ENCODE peak calls at places on chromosome 15, in nine cellular contexts. One of them, this sample, is unnamed. For H3K4me1, the result is how much of the 10 kb centered on the place peaks cover.

GRCh38 chr15:101313041-101313761 is 18.2 kb upstream of the SNRPA1 start:
- DNase-seq in heart right ventricle: no peak
- DNase-seq in lower lobe of right lung: no peak
- DNase-seq in A549: no peak
- DNase-seq in adrenal gland: no peak
- DNase-seq in body of pancreas: no peak
- DNase-seq in GM23338: no peak
- DNase-seq in GM23248: no peak
- DNase-seq in right lobe of liver: peak
- DNase-seq in this sample: no peak

GRCh38 chr15:74443100-74443909 is 9.5 kb upstream of the SEMA7A start:
- DNase-seq in heart right ventricle: no peak
- DNase-seq in lower lobe of right lung: no peak
- DNase-seq in A549: no peak
- DNase-seq in adrenal gland: peak
- DNase-seq in body of pancreas: no peak
- DNase-seq in GM23338: no peak
- DNase-seq in GM23248: peak
- DNase-seq in right lobe of liver: no peak
- DNase-seq in this sample: no peak

GRCh38 chr15:25863067-25863967 is at the start of gene ATP10A:
- DNase-seq in heart right ventricle: peak
- DNase-seq in lower lobe of right lung: peak
- DNase-seq in A549: no peak
- DNase-seq in adrenal gland: no peak
- DNase-seq in body of pancreas: no peak
- DNase-seq in GM23338: peak
- DNase-seq in GM23248: peak
- DNase-seq in right lobe of liver: no peak
- DNase-seq in this sample: peak

GRCh38 chr15:85164841-85165466 is 183.3 kb downstream of the PDE8A start:
- DNase-seq in heart right ventricle: no peak
- DNase-seq in lower lobe of right lung: no peak
- DNase-seq in A549: no peak
- DNase-seq in adrenal gland: no peak
- DNase-seq in body of pancreas: no peak
- DNase-seq in GM23338: peak
- DNase-seq in GM23248: no peak
- DNase-seq in right lobe of liver: no peak
- DNase-seq in this sample: no peak

GRCh38 chr15:45254405-45255293 is 2.6 kb downstream of the SLC28A2 start:
- DNase-seq in heart right ventricle: no peak
- DNase-seq in lower lobe of right lung: no peak
- DNase-seq in A549: no peak
- DNase-seq in adrenal gland: no peak
- DNase-seq in body of pancreas: peak
- DNase-seq in GM23338: no peak
- DNase-seq in GM23248: peak
- DNase-seq in right lobe of liver: no peak
- DNase-seq in this sample: no peak

GRCh38 chr15:58551764-58552504 is 120.1 kb downstream of the LIPC start:
- DNase-seq in heart right ventricle: no peak
- DNase-seq in lower lobe of right lung: no peak
- DNase-seq in A549: no peak
- DNase-seq in adrenal gland: peak
- DNase-seq in body of pancreas: no peak
- DNase-seq in GM23338: peak
- DNase-seq in GM23248: peak
- DNase-seq in right lobe of liver: no peak
- DNase-seq in this sample: no peak

GRCh38 chr15:101543026-101543390 is 53.5 kb upstream of the PCSK6 start:
- DNase-seq in heart right ventricle: no peak
- DNase-seq in lower lobe of right lung: no peak
- DNase-seq in A549: no peak
- DNase-seq in adrenal gland: no peak
- DNase-seq in body of pancreas: no peak
- DNase-seq in GM23338: no peak
- DNase-seq in GM23248: no peak
- DNase-seq in right lobe of liver: no peak
- DNase-seq in this sample: no peak

GRCh38 chr15:38041576-38041975 is 107.1 kb downstream of the TMCO5A start:
- DNase-seq in heart right ventricle: no peak
- DNase-seq in lower lobe of right lung: no peak
- DNase-seq in A549: no peak
- DNase-seq in adrenal gland: no peak
- DNase-seq in body of pancreas: no peak
- DNase-seq in GM23338: no peak
- DNase-seq in GM23248: peak
- DNase-seq in right lobe of liver: no peak
- DNase-seq in this sample: no peak

GRCh38 chr15:77017761-77018720 is 23.1 kb downstream of the PSTPIP1 start:
- DNase-seq in heart right ventricle: no peak
- DNase-seq in lower lobe of right lung: no peak
- DNase-seq in A549: no peak
- DNase-seq in adrenal gland: no peak
- DNase-seq in body of pancreas: no peak
- DNase-seq in GM23338: no peak
- DNase-seq in GM23248: no peak
- DNase-seq in right lobe of liver: peak
- DNase-seq in this sample: no peak
- H3K4me1 ChIP-seq in heart right ventricle: under half
- H3K4me1 ChIP-seq in lower lobe of right lung: under half
- H3K4me1 ChIP-seq in A549: under half
- H3K4me1 ChIP-seq in adrenal gland: under half
- H3K4me1 ChIP-seq in body of pancreas: under half
- H3K4me1 ChIP-seq in GM23338: under half
- H3K4me1 ChIP-seq in GM23248: under half
- H3K4me1 ChIP-seq in right lobe of liver: under half
- H3K4me1 ChIP-seq in this sample: half or more

DNA sequence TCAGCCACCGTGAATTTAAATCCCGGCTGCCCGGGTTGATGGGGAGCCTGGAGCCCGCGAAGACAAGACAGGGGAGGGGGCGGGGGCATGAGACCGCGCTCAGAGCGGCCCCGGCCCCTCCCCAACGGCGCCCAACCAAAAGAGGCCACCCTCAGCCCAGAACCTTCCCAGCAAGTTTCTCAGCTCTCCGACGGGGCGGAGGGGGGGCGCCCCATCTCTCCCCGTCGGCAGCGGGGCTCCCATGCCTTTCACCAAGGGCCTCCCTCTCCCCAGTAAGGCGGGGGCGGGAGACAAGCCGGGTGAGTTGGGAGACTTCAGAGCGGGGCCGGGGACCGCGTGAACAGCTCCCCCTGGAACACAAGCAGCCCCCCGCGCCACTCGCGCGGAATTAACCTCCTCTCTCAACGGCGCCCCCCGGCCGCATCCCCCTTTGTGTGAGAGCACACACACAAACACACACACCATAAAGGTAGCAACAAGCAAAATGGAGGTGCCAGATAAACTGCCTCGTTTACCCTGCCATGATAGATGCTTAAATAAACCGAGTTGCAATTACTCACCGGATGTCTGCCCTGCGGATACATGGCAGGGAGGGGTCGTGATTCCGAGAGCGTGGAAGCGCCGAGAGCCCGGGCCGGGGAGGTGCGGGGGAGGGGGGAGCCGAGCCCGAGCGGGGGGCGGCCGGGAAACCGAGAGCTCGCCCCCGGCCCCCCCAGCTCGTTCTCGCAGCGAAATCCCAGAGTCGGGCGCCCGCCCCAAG is 1.3 kb downstream of the TLE3 start:
- DNase-seq in heart right ventricle: peak
- DNase-seq in lower lobe of right lung: peak
- DNase-seq in A549: peak
- DNase-seq in adrenal gland: peak
- DNase-seq in body of pancreas: peak
- DNase-seq in GM23338: no peak
- DNase-seq in GM23248: peak
- DNase-seq in right lobe of liver: peak
- DNase-seq in this sample: no peak
- H3K27ac ChIP-seq in heart right ventricle: peak
- H3K27ac ChIP-seq in lower lobe of right lung: peak
- H3K27ac ChIP-seq in A549: peak
- H3K27ac ChIP-seq in adrenal gland: peak
- H3K27ac ChIP-seq in body of pancreas: peak
- H3K27ac ChIP-seq in GM23338: peak
- H3K27ac ChIP-seq in GM23248: peak
- H3K27ac ChIP-seq in right lobe of liver: peak
- H3K27ac ChIP-seq in this sample: peak

GRCh38 chr15:55740479-55740878 is 2.5 kb downstream of the PRTG start:
- DNase-seq in heart right ventricle: no peak
- DNase-seq in lower lobe of right lung: no peak
- DNase-seq in A549: no peak
- DNase-seq in adrenal gland: no peak
- DNase-seq in body of pancreas: no peak
- DNase-seq in GM23338: no peak
- DNase-seq in GM23248: no peak
- DNase-seq in right lobe of liver: no peak
- DNase-seq in this sample: no peak

GRCh38 chr15:55740981-55741591 is 1.9 kb downstream of the PRTG start:
- DNase-seq in heart right ventricle: no peak
- DNase-seq in lower lobe of right lung: no peak
- DNase-seq in A549: no peak
- DNase-seq in adrenal gland: no peak
- DNase-seq in body of pancreas: no peak
- DNase-seq in GM23338: no peak
- DNase-seq in GM23248: no peak
- DNase-seq in right lobe of liver: no peak
- DNase-seq in this sample: no peak

GRCh38 chr15:55738715-55739114 is 4.2 kb downstream of the PRTG start:
- DNase-seq in heart right ventricle: no peak
- DNase-seq in lower lobe of right lung: no peak
- DNase-seq in A549: no peak
- DNase-seq in adrenal gland: no peak
- DNase-seq in body of pancreas: no peak
- DNase-seq in GM23338: no peak
- DNase-seq in GM23248: no peak
- DNase-seq in right lobe of liver: no peak
- DNase-seq in this sample: no peak

GRCh38 chr15:55741592-55742497 is 1.1 kb downstream of the PRTG start:
- DNase-seq in heart right ventricle: no peak
- DNase-seq in lower lobe of right lung: no peak
- DNase-seq in A549: peak
- DNase-seq in adrenal gland: peak
- DNase-seq in body of pancreas: peak
- DNase-seq in GM23338: peak
- DNase-seq in GM23248: no peak
- DNase-seq in right lobe of liver: no peak
- DNase-seq in this sample: peak

DNA sequence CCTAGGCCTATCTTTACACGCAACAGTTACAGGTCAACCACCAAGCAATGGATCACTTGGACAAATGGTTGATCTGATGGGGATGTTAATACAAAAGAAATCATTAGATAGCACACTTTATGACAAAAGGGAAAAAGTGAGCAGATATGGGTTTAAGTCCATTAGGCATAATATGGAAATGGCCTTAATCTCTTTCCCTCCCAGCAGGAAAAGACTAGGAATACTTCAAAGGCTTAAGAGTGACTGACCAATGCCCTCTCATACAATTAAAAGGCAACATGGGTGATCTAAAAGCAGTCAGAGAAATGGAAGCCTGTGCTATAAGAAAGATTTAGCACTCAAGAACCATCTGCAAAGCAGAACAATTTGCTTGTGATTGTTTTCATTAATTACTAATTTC is 3.3 kb downstream of the PRTG start:
- DNase-seq in heart right ventricle: no peak
- DNase-seq in lower lobe of right lung: no peak
- DNase-seq in A549: no peak
- DNase-seq in adrenal gland: no peak
- DNase-seq in body of pancreas: no peak
- DNase-seq in GM23338: no peak
- DNase-seq in GM23248: no peak
- DNase-seq in right lobe of liver: no peak
- DNase-seq in this sample: no peak
- H3K4me3 ChIP-seq in heart right ventricle: no peak
- H3K4me3 ChIP-seq in lower lobe of right lung: no peak
- H3K4me3 ChIP-seq in A549: no peak
- H3K4me3 ChIP-seq in adrenal gland: no peak
- H3K4me3 ChIP-seq in body of pancreas: no peak
- H3K4me3 ChIP-seq in GM23338: no peak
- H3K4me3 ChIP-seq in GM23248: no peak
- H3K4me3 ChIP-seq in right lobe of liver: no peak
- H3K4me3 ChIP-seq in this sample: no peak

GRCh38 chr15:31276596-31277298 is 49.9 kb upstream of the KLF13 start:
- DNase-seq in heart right ventricle: no peak
- DNase-seq in lower lobe of right lung: no peak
- DNase-seq in A549: no peak
- DNase-seq in adrenal gland: peak
- DNase-seq in body of pancreas: no peak
- DNase-seq in GM23338: no peak
- DNase-seq in GM23248: no peak
- DNase-seq in right lobe of liver: no peak
- DNase-seq in this sample: no peak

GRCh38 chr15:31274496-31275330 is 51.9 kb upstream of the KLF13 start:
- DNase-seq in heart right ventricle: no peak
- DNase-seq in lower lobe of right lung: no peak
- DNase-seq in A549: no peak
- DNase-seq in adrenal gland: peak
- DNase-seq in body of pancreas: no peak
- DNase-seq in GM23338: no peak
- DNase-seq in GM23248: no peak
- DNase-seq in right lobe of liver: no peak
- DNase-seq in this sample: peak

GRCh38 chr15:31277335-31278055 is 49.1 kb upstream of the KLF13 start:
- DNase-seq in heart right ventricle: no peak
- DNase-seq in lower lobe of right lung: no peak
- DNase-seq in A549: no peak
- DNase-seq in adrenal gland: peak
- DNase-seq in body of pancreas: no peak
- DNase-seq in GM23338: no peak
- DNase-seq in GM23248: no peak
- DNase-seq in right lobe of liver: no peak
- DNase-seq in this sample: peak

GRCh38 chr15:31273258-31273941 is 53.2 kb upstream of the KLF13 start:
- DNase-seq in heart right ventricle: no peak
- DNase-seq in lower lobe of right lung: peak
- DNase-seq in A549: no peak
- DNase-seq in adrenal gland: peak
- DNase-seq in body of pancreas: no peak
- DNase-seq in GM23338: no peak
- DNase-seq in GM23248: no peak
- DNase-seq in right lobe of liver: no peak
- DNase-seq in this sample: peak

DNA sequence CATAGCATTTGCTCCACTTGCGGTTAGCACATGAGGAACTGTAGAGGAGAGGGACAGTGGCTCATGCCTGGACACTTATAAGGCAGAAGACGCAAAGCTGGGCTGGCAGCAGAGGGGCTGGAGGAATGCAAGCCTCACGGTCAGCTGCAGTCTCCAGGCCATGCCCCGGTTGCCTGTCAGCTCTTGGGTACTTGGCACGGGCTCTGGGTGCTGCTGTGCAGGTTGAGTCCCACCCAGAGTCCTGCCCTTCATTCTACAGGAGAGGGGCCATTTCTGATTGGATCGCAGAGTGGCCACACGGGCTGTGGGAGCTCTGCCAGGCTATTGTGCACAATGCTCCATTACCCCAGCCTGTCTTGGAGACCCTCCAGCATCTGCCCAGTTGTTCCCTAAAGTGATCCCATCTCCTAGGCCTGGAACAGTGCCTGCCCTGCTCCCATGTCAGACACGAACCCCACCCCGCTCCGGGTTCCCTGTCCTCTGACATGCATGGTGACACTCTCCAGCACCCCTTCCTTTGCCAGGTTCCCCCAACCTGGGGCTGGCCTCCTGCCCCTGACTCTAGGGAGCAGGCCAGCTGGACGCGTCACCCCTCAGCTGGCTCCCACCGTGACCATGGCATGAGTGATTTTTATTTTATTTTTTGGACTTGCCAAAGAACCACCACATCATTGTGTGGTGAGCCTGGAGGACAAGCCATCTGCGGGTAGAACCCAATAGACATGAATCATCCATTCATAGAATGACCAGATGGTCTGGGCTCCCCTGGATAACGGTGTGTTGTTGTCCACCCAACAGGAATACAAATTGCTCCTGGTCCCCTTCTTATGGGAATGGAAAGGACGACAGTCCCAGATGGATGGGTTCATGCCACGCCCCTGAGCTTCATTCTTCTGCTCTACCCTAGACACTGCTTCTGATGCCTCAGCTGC is 51.0 kb upstream of the KLF13 start:
- DNase-seq in heart right ventricle: no peak
- DNase-seq in lower lobe of right lung: peak
- DNase-seq in A549: no peak
- DNase-seq in adrenal gland: peak
- DNase-seq in body of pancreas: no peak
- DNase-seq in GM23338: no peak
- DNase-seq in GM23248: no peak
- DNase-seq in right lobe of liver: no peak
- DNase-seq in this sample: peak
- H3K4me1 ChIP-seq in heart right ventricle: under half
- H3K4me1 ChIP-seq in lower lobe of right lung: under half
- H3K4me1 ChIP-seq in A549: under half
- H3K4me1 ChIP-seq in adrenal gland: under half
- H3K4me1 ChIP-seq in body of pancreas: under half
- H3K4me1 ChIP-seq in GM23338: under half
- H3K4me1 ChIP-seq in GM23248: under half
- H3K4me1 ChIP-seq in right lobe of liver: under half
- H3K4me1 ChIP-seq in this sample: under half

This sample was measured in heart left ventricle.